ENCODE peak calls at places on chromosomes 13 and 19, in five cellular contexts. H is heart left ventricle, P is cardiac muscle cell, W is tibial nerve, O is PC-9. S is an unnamed sample. For H3K4me1, the result is how much of the 10 kb centered on the place peaks cover.

GRCh38 chr13:81745391-81745790 is 1404.5 kb upstream of the SPRY2 start:
- DNase-seq in H (no peak), P (no peak), W (no peak), O (no peak), S (no peak)

GRCh38 chr19:8631425-8631819 is 989 bp downstream of the NFILZ start:
- DNase-seq in H (no peak), P (no peak), W (no peak), O (no peak), S (no peak)

GRCh38 chr13:34017231-34017630 is 199.3 kb downstream of the RFC3 start:
- DNase-seq in H (no peak), P (no peak), W (no peak), O (no peak), S (no peak)

GRCh38 chr19:11204943-11205349 is 7.6 kb upstream of the KANK2 start:
- DNase-seq in H (peak), P (no peak), W (no peak), O (peak), S (no peak)

GRCh38 chr13:40120781-40121180 is 465.3 kb downstream of the COG6 start:
- DNase-seq in H (no peak), P (no peak), W (no peak), O (no peak), S (no peak)

GRCh38 chr13:108776650-108777049 is 147.2 kb downstream of the MYO16 start:
- DNase-seq in H (no peak), P (no peak), W (no peak), O (no peak), S (no peak)

GRCh38 chr19:42433503-42434260 is 6.5 kb upstream of the LIPE start:
- DNase-seq in H (peak), P (peak), W (peak), O (peak), S (no peak)

GRCh38 chr13:113853518-113854237 is 10.2 kb downstream of the GAS6 start:
- DNase-seq in H (peak), P (no peak), W (no peak), O (no peak), S (peak)

GRCh38 chr19:37948362-37948761 is 41.4 kb downstream of the SIPA1L3 start:
- DNase-seq in H (no peak), P (no peak), W (no peak), O (no peak), S (no peak)

GRCh38 chr13:42215578-42216421 is 56.2 kb upstream of the AKAP11 start:
- DNase-seq in H (no peak), P (peak), W (peak), O (peak), S (no peak)

GRCh38 chr13:95392597-95392996 is 91.3 kb upstream of the ABCC4 start:
- DNase-seq in H (no peak), P (no peak), W (no peak), O (no peak), S (no peak)

GRCh38 chr13:73876323-73876722 is 257.9 kb downstream of the KLF12 start:
- DNase-seq in H (no peak), P (no peak), W (no peak), O (no peak), S (no peak)

GRCh38 chr13:41054919-41055619 is 6.2 kb upstream of the WBP4 start:
- DNase-seq in H (no peak), P (no peak), W (no peak), O (no peak), S (no peak)

GRCh38 chr19:41599175-41599966 is 23.4 kb downstream of the CEACAM21 start:
- DNase-seq in H (peak), P (no peak), W (no peak), O (no peak), S (no peak)

GRCh38 chr13:101452519-101453485 is at the start of gene ITGBL1:
- DNase-seq in H (no peak), P (no peak), W (no peak), O (peak), S (peak)

GRCh38 chr13:96762876-96763275 is 231.4 kb downstream of the OXGR1 start:
- DNase-seq in H (no peak), P (no peak), W (no peak), O (no peak), S (no peak)

GRCh38 chr13:61084983-61085382 is 330.7 kb downstream of the PCDH20 start:
- DNase-seq in H (no peak), P (no peak), W (no peak), O (no peak), S (no peak)

GRCh38 chr13:97280478-97280877 is 58.3 kb downstream of the MBNL2 start:
- DNase-seq in H (no peak), P (no peak), W (no peak), O (peak), S (no peak)

GRCh38 chr13:20193142-20193923 is 595 bp upstream of the GJB2 start:
- DNase-seq in H (no peak), P (no peak), W (no peak), O (no peak), S (no peak)

GRCh38 chr19:47094557-47095517 is 18.7 kb downstream of the ZC3H4 start:
- DNase-seq in H (no peak), P (no peak), W (no peak), O (peak), S (no peak)

GRCh38 chr13:97279079-97279411 is 56.9 kb downstream of the MBNL2 start:
- DNase-seq in H (no peak), P (no peak), W (no peak), O (no peak), S (no peak)

GRCh38 chr13:58594978-58595600 is 963.5 kb downstream of the PCDH17 start:
- DNase-seq in H (no peak), P (no peak), W (no peak), O (no peak), S (no peak)

GRCh38 chr19:8460516-8461298 is 15.9 kb downstream of the HNRNPM start:
- DNase-seq in H (no peak), P (no peak), W (no peak), O (no peak), S (no peak)

GRCh38 chr19:4130635-4131438 is 6.9 kb upstream of the MAP2K2 start:
- DNase-seq in H (no peak), P (no peak), W (no peak), O (peak), S (no peak)

GRCh38 chr13:26726684-26727083 is 33.9 kb downstream of the GPR12 start:
- DNase-seq in H (no peak), P (no peak), W (no peak), O (no peak), S (no peak)

GRCh38 chr19:5394907-5395505 is 54.4 kb upstream of the PTPRS start:
- DNase-seq in H (no peak), P (no peak), W (no peak), O (no peak), S (no peak)

GRCh38 chr19:35045667-35046300 is 4.3 kb downstream of the HPN start:
- DNase-seq in H (no peak), P (no peak), W (no peak), O (no peak), S (no peak)

GRCh38 chr13:42740753-42741152 is 40.6 kb upstream of the FAM216B start:
- DNase-seq in H (peak), P (no peak), W (peak), O (peak), S (no peak)

GRCh38 chr19:3975637-3976087 is 4.8 kb upstream of the DAPK3 start:
- DNase-seq in H (no peak), P (no peak), W (no peak), O (no peak), S (no peak)

GRCh38 chr13:46596501-46596900 is 43.5 kb downstream of the LRCH1 start:
- DNase-seq in H (no peak), P (no peak), W (no peak), O (no peak), S (no peak)
- H3K4me1 ChIP-seq in H (half or more), P (under half), W (under half), O (half or more), S (under half)

DNA sequence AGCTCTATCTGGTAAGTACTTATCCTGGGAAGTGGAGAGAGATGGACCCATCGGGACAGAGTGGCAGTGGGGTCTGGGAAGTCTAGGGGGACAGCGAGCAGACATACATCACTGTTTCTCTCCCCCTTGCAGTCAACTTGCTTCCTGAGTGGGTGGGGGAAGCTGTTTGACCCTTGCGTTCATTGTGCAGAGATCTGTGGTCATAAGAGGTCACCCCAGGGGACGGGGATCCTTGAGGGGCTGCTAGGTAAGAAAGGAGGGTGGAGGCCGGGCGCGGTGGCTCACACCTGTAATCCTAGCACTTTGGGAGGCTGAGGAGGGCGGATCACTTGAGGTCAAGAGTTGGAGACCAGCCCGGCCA is 474 bp downstream of the ARHGEF18 start:
- DNase-seq in H (no peak), P (no peak), W (no peak), O (no peak), S (no peak)
- H3K4me1 ChIP-seq in H (under half), P (under half), W (under half), O (under half), S (under half)

GRCh38 chr13:49464621-49465325 is 20.7 kb downstream of the SETDB2 start:
- DNase-seq in H (no peak), P (no peak), W (no peak), O (no peak), S (no peak)

GRCh38 chr13:49472186-49472585 is 23.6 kb upstream of the PHF11 start:
- DNase-seq in H (no peak), P (no peak), W (no peak), O (no peak), S (no peak)

DNA sequence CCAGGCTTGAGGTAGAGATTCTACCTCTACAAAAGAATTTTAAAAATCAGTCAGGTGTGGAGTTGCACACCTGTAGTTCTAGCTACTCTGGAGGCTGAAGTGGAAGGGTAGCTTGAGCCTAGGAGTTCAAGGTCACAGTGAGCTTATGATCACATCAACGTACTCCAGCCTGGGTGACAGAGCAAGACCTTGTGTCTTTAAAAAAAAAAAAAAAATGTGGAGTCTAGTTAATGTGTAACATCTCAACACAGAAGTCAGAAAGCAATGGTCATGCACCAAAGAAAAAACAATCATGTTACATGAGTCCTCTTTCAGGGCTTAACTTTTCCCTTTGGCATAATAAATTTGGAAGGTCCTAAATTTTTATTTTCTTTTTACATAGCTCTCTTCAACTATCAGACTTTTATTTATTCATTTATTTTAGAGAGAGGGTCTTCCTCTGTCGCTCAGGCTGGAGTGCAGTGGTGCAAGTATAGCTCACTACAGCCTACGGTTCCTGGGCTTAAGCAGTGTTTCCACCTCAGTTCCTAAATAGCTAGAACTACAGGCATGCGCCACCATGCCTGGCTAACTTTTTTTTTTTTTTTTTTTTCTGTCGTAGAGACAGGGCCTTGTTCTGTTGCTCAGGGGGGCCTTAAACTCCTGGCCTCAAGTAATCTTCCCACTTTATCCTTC is 22.3 kb downstream of the SETDB2 start:
- DNase-seq in H (no peak), P (no peak), W (no peak), O (no peak), S (no peak)
- H3K4me1 ChIP-seq in H (under half), P (under half), W (under half), O (under half), S (under half)

GRCh38 chr19:48963371-48964204 is 1.5 kb upstream of the FTL start:
- DNase-seq in H (peak), P (peak), W (peak), O (peak), S (no peak)
- H3K4me1 ChIP-seq in H (under half), P (under half), W (under half), O (under half), S (under half)

GRCh38 chr19:51351266-51351990 is 9.5 kb upstream of the VSIG10L start:
- DNase-seq in H (no peak), P (no peak), W (no peak), O (no peak), S (no peak)
- H3K4me1 ChIP-seq in H (under half), P (under half), W (under half), O (under half), S (under half)

S was measured in RWPE2.